ENCODE peak calls at places on chromosomes 12 and 14, in eight cellular contexts. One of them, this sample, is unnamed.

GRCh38 chr12:62683724-62684501 is 217.3 kb downstream of the MON2 start:
- DNase-seq in activated CD4-positive, alpha-beta T cell treated with anti-CD3 and anti-CD28 coated beads, Interleukin-2, amount 50 U/mL, for 1 hour: no peak
- DNase-seq in left cardiac atrium: peak
- DNase-seq in stimulated activated CD8-positive, alpha-beta memory T cell treated with anti-CD3 and anti-CD28 coated beads, Interleukin-4, amount 100 ng/mL, for 4 hours: no peak
- DNase-seq in iPS-NIHi11: peak
- DNase-seq in COLO829: no peak
- DNase-seq in GM12864: no peak
- DNase-seq in activated B cell treated with CpG ODN at 0.5 μM for 24 hours: no peak
- DNase-seq in this sample: no peak

GRCh38 chr14:74882103-74882920 is 596 bp downstream of the DLST start:
- DNase-seq in activated CD4-positive, alpha-beta T cell treated with anti-CD3 and anti-CD28 coated beads, Interleukin-2, amount 50 U/mL, for 1 hour: peak
- DNase-seq in left cardiac atrium: peak
- DNase-seq in stimulated activated CD8-positive, alpha-beta memory T cell treated with anti-CD3 and anti-CD28 coated beads, Interleukin-4, amount 100 ng/mL, for 4 hours: no peak
- DNase-seq in iPS-NIHi11: no peak
- DNase-seq in COLO829: peak
- DNase-seq in GM12864: no peak
- DNase-seq in activated B cell treated with CpG ODN at 0.5 μM for 24 hours: no peak
- DNase-seq in this sample: peak

GRCh38 chr12:68317047-68317667 is 15.0 kb downstream of the MDM1 start:
- DNase-seq in activated CD4-positive, alpha-beta T cell treated with anti-CD3 and anti-CD28 coated beads, Interleukin-2, amount 50 U/mL, for 1 hour: peak
- DNase-seq in left cardiac atrium: peak
- DNase-seq in stimulated activated CD8-positive, alpha-beta memory T cell treated with anti-CD3 and anti-CD28 coated beads, Interleukin-4, amount 100 ng/mL, for 4 hours: peak
- DNase-seq in iPS-NIHi11: peak
- DNase-seq in COLO829: peak
- DNase-seq in GM12864: peak
- DNase-seq in activated B cell treated with CpG ODN at 0.5 μM for 24 hours: no peak
- DNase-seq in this sample: peak

GRCh38 chr12:123085730-123086487 is 65.0 kb downstream of the PITPNM2 start:
- DNase-seq in activated CD4-positive, alpha-beta T cell treated with anti-CD3 and anti-CD28 coated beads, Interleukin-2, amount 50 U/mL, for 1 hour: no peak
- DNase-seq in left cardiac atrium: peak
- DNase-seq in stimulated activated CD8-positive, alpha-beta memory T cell treated with anti-CD3 and anti-CD28 coated beads, Interleukin-4, amount 100 ng/mL, for 4 hours: no peak
- DNase-seq in iPS-NIHi11: no peak
- DNase-seq in COLO829: peak
- DNase-seq in GM12864: no peak
- DNase-seq in activated B cell treated with CpG ODN at 0.5 μM for 24 hours: no peak
- DNase-seq in this sample: no peak

GRCh38 chr12:118680361-118680963 is 300.9 kb upstream of the SRRM4 start:
- DNase-seq in activated CD4-positive, alpha-beta T cell treated with anti-CD3 and anti-CD28 coated beads, Interleukin-2, amount 50 U/mL, for 1 hour: no peak
- DNase-seq in left cardiac atrium: no peak
- DNase-seq in stimulated activated CD8-positive, alpha-beta memory T cell treated with anti-CD3 and anti-CD28 coated beads, Interleukin-4, amount 100 ng/mL, for 4 hours: no peak
- DNase-seq in iPS-NIHi11: no peak
- DNase-seq in COLO829: no peak
- DNase-seq in GM12864: no peak
- DNase-seq in activated B cell treated with CpG ODN at 0.5 μM for 24 hours: no peak
- DNase-seq in this sample: no peak

GRCh38 chr12:79347852-79348251 is 342.9 kb downstream of the PAWR start:
- DNase-seq in activated CD4-positive, alpha-beta T cell treated with anti-CD3 and anti-CD28 coated beads, Interleukin-2, amount 50 U/mL, for 1 hour: no peak
- DNase-seq in left cardiac atrium: no peak
- DNase-seq in stimulated activated CD8-positive, alpha-beta memory T cell treated with anti-CD3 and anti-CD28 coated beads, Interleukin-4, amount 100 ng/mL, for 4 hours: no peak
- DNase-seq in iPS-NIHi11: no peak
- DNase-seq in COLO829: no peak
- DNase-seq in GM12864: no peak
- DNase-seq in activated B cell treated with CpG ODN at 0.5 μM for 24 hours: no peak
- DNase-seq in this sample: no peak

GRCh38 chr12:48977290-48978281 is 536 bp upstream of the WNT1 start:
- DNase-seq in activated CD4-positive, alpha-beta T cell treated with anti-CD3 and anti-CD28 coated beads, Interleukin-2, amount 50 U/mL, for 1 hour: peak
- DNase-seq in left cardiac atrium: peak
- DNase-seq in stimulated activated CD8-positive, alpha-beta memory T cell treated with anti-CD3 and anti-CD28 coated beads, Interleukin-4, amount 100 ng/mL, for 4 hours: peak
- DNase-seq in iPS-NIHi11: peak
- DNase-seq in COLO829: no peak
- DNase-seq in GM12864: no peak
- DNase-seq in activated B cell treated with CpG ODN at 0.5 μM for 24 hours: peak
- DNase-seq in this sample: no peak

GRCh38 chr12:130686511-130686981 is 29.6 kb downstream of the RIMBP2 start:
- DNase-seq in activated CD4-positive, alpha-beta T cell treated with anti-CD3 and anti-CD28 coated beads, Interleukin-2, amount 50 U/mL, for 1 hour: no peak
- DNase-seq in left cardiac atrium: no peak
- DNase-seq in stimulated activated CD8-positive, alpha-beta memory T cell treated with anti-CD3 and anti-CD28 coated beads, Interleukin-4, amount 100 ng/mL, for 4 hours: no peak
- DNase-seq in iPS-NIHi11: no peak
- DNase-seq in COLO829: no peak
- DNase-seq in GM12864: no peak
- DNase-seq in activated B cell treated with CpG ODN at 0.5 μM for 24 hours: no peak
- DNase-seq in this sample: no peak

GRCh38 chr12:124995200-124995961 is 1.9 kb downstream of the BRI3BP start:
- DNase-seq in activated CD4-positive, alpha-beta T cell treated with anti-CD3 and anti-CD28 coated beads, Interleukin-2, amount 50 U/mL, for 1 hour: no peak
- DNase-seq in left cardiac atrium: no peak
- DNase-seq in stimulated activated CD8-positive, alpha-beta memory T cell treated with anti-CD3 and anti-CD28 coated beads, Interleukin-4, amount 100 ng/mL, for 4 hours: no peak
- DNase-seq in iPS-NIHi11: no peak
- DNase-seq in COLO829: no peak
- DNase-seq in GM12864: peak
- DNase-seq in activated B cell treated with CpG ODN at 0.5 μM for 24 hours: peak
- DNase-seq in this sample: no peak

GRCh38 chr12:109428038-109428629 is 49.0 kb downstream of the KCTD10 start:
- DNase-seq in activated CD4-positive, alpha-beta T cell treated with anti-CD3 and anti-CD28 coated beads, Interleukin-2, amount 50 U/mL, for 1 hour: peak
- DNase-seq in left cardiac atrium: peak
- DNase-seq in stimulated activated CD8-positive, alpha-beta memory T cell treated with anti-CD3 and anti-CD28 coated beads, Interleukin-4, amount 100 ng/mL, for 4 hours: peak
- DNase-seq in iPS-NIHi11: peak
- DNase-seq in COLO829: peak
- DNase-seq in GM12864: peak
- DNase-seq in activated B cell treated with CpG ODN at 0.5 μM for 24 hours: peak
- DNase-seq in this sample: peak

GRCh38 chr12:127119600-127120140 is 1147.3 kb upstream of the TMEM132C start:
- DNase-seq in activated CD4-positive, alpha-beta T cell treated with anti-CD3 and anti-CD28 coated beads, Interleukin-2, amount 50 U/mL, for 1 hour: no peak
- DNase-seq in left cardiac atrium: no peak
- DNase-seq in stimulated activated CD8-positive, alpha-beta memory T cell treated with anti-CD3 and anti-CD28 coated beads, Interleukin-4, amount 100 ng/mL, for 4 hours: no peak
- DNase-seq in iPS-NIHi11: no peak
- DNase-seq in COLO829: no peak
- DNase-seq in GM12864: no peak
- DNase-seq in activated B cell treated with CpG ODN at 0.5 μM for 24 hours: no peak
- DNase-seq in this sample: no peak

GRCh38 chr14:82251434-82251833 is 717.8 kb upstream of the SEL1L start:
- DNase-seq in activated CD4-positive, alpha-beta T cell treated with anti-CD3 and anti-CD28 coated beads, Interleukin-2, amount 50 U/mL, for 1 hour: no peak
- DNase-seq in left cardiac atrium: no peak
- DNase-seq in stimulated activated CD8-positive, alpha-beta memory T cell treated with anti-CD3 and anti-CD28 coated beads, Interleukin-4, amount 100 ng/mL, for 4 hours: no peak
- DNase-seq in iPS-NIHi11: peak
- DNase-seq in COLO829: no peak
- DNase-seq in GM12864: no peak
- DNase-seq in activated B cell treated with CpG ODN at 0.5 μM for 24 hours: no peak
- DNase-seq in this sample: no peak

GRCh38 chr12:3882896-3883564 is 9.8 kb upstream of the PARP11 start:
- DNase-seq in activated CD4-positive, alpha-beta T cell treated with anti-CD3 and anti-CD28 coated beads, Interleukin-2, amount 50 U/mL, for 1 hour: no peak
- DNase-seq in left cardiac atrium: no peak
- DNase-seq in stimulated activated CD8-positive, alpha-beta memory T cell treated with anti-CD3 and anti-CD28 coated beads, Interleukin-4, amount 100 ng/mL, for 4 hours: no peak
- DNase-seq in iPS-NIHi11: peak
- DNase-seq in COLO829: peak
- DNase-seq in GM12864: no peak
- DNase-seq in activated B cell treated with CpG ODN at 0.5 μM for 24 hours: no peak
- DNase-seq in this sample: no peak

GRCh38 chr12:122392411-122392810 is 30.1 kb downstream of the CLIP1 start:
- DNase-seq in activated CD4-positive, alpha-beta T cell treated with anti-CD3 and anti-CD28 coated beads, Interleukin-2, amount 50 U/mL, for 1 hour: no peak
- DNase-seq in left cardiac atrium: no peak
- DNase-seq in stimulated activated CD8-positive, alpha-beta memory T cell treated with anti-CD3 and anti-CD28 coated beads, Interleukin-4, amount 100 ng/mL, for 4 hours: no peak
- DNase-seq in iPS-NIHi11: no peak
- DNase-seq in COLO829: no peak
- DNase-seq in GM12864: no peak
- DNase-seq in activated B cell treated with CpG ODN at 0.5 μM for 24 hours: no peak
- DNase-seq in this sample: no peak

GRCh38 chr12:4145990-4146859 is 127.3 kb upstream of the CCND2 start:
- DNase-seq in activated CD4-positive, alpha-beta T cell treated with anti-CD3 and anti-CD28 coated beads, Interleukin-2, amount 50 U/mL, for 1 hour: no peak
- DNase-seq in left cardiac atrium: no peak
- DNase-seq in stimulated activated CD8-positive, alpha-beta memory T cell treated with anti-CD3 and anti-CD28 coated beads, Interleukin-4, amount 100 ng/mL, for 4 hours: no peak
- DNase-seq in iPS-NIHi11: no peak
- DNase-seq in COLO829: no peak
- DNase-seq in GM12864: peak
- DNase-seq in activated B cell treated with CpG ODN at 0.5 μM for 24 hours: peak
- DNase-seq in this sample: no peak

GRCh38 chr14:104346608-104347007 is 208.2 kb downstream of the KIF26A start:
- DNase-seq in activated CD4-positive, alpha-beta T cell treated with anti-CD3 and anti-CD28 coated beads, Interleukin-2, amount 50 U/mL, for 1 hour: no peak
- DNase-seq in left cardiac atrium: no peak
- DNase-seq in stimulated activated CD8-positive, alpha-beta memory T cell treated with anti-CD3 and anti-CD28 coated beads, Interleukin-4, amount 100 ng/mL, for 4 hours: no peak
- DNase-seq in iPS-NIHi11: no peak
- DNase-seq in COLO829: no peak
- DNase-seq in GM12864: no peak
- DNase-seq in activated B cell treated with CpG ODN at 0.5 μM for 24 hours: no peak
- DNase-seq in this sample: no peak

GRCh38 chr14:68947802-68948201 is 31.3 kb downstream of the ACTN1 start:
- DNase-seq in activated CD4-positive, alpha-beta T cell treated with anti-CD3 and anti-CD28 coated beads, Interleukin-2, amount 50 U/mL, for 1 hour: no peak
- DNase-seq in left cardiac atrium: peak
- DNase-seq in stimulated activated CD8-positive, alpha-beta memory T cell treated with anti-CD3 and anti-CD28 coated beads, Interleukin-4, amount 100 ng/mL, for 4 hours: no peak
- DNase-seq in iPS-NIHi11: no peak
- DNase-seq in COLO829: peak
- DNase-seq in GM12864: no peak
- DNase-seq in activated B cell treated with CpG ODN at 0.5 μM for 24 hours: no peak
- DNase-seq in this sample: no peak

GRCh38 chr12:22415342-22416309 is 81.1 kb upstream of the ST8SIA1 start:
- DNase-seq in activated CD4-positive, alpha-beta T cell treated with anti-CD3 and anti-CD28 coated beads, Interleukin-2, amount 50 U/mL, for 1 hour: no peak
- DNase-seq in left cardiac atrium: no peak
- DNase-seq in stimulated activated CD8-positive, alpha-beta memory T cell treated with anti-CD3 and anti-CD28 coated beads, Interleukin-4, amount 100 ng/mL, for 4 hours: no peak
- DNase-seq in iPS-NIHi11: no peak
- DNase-seq in COLO829: peak
- DNase-seq in GM12864: no peak
- DNase-seq in activated B cell treated with CpG ODN at 0.5 μM for 24 hours: no peak
- DNase-seq in this sample: no peak

GRCh38 chr14:89600950-89601826 is 184.2 kb upstream of the FOXN3 start:
- DNase-seq in activated CD4-positive, alpha-beta T cell treated with anti-CD3 and anti-CD28 coated beads, Interleukin-2, amount 50 U/mL, for 1 hour: no peak
- DNase-seq in left cardiac atrium: no peak
- DNase-seq in stimulated activated CD8-positive, alpha-beta memory T cell treated with anti-CD3 and anti-CD28 coated beads, Interleukin-4, amount 100 ng/mL, for 4 hours: no peak
- DNase-seq in iPS-NIHi11: no peak
- DNase-seq in COLO829: no peak
- DNase-seq in GM12864: no peak
- DNase-seq in activated B cell treated with CpG ODN at 0.5 μM for 24 hours: no peak
- DNase-seq in this sample: no peak

GRCh38 chr12:55681142-55682077 is 26.3 kb downstream of the ITGA7 start:
- DNase-seq in activated CD4-positive, alpha-beta T cell treated with anti-CD3 and anti-CD28 coated beads, Interleukin-2, amount 50 U/mL, for 1 hour: no peak
- DNase-seq in left cardiac atrium: peak
- DNase-seq in stimulated activated CD8-positive, alpha-beta memory T cell treated with anti-CD3 and anti-CD28 coated beads, Interleukin-4, amount 100 ng/mL, for 4 hours: no peak
- DNase-seq in iPS-NIHi11: peak
- DNase-seq in COLO829: peak
- DNase-seq in GM12864: no peak
- DNase-seq in activated B cell treated with CpG ODN at 0.5 μM for 24 hours: no peak
- DNase-seq in this sample: no peak

GRCh38 chr14:89418976-89419375 is 1.9 kb upstream of the FOXN3 start:
- DNase-seq in activated CD4-positive, alpha-beta T cell treated with anti-CD3 and anti-CD28 coated beads, Interleukin-2, amount 50 U/mL, for 1 hour: no peak
- DNase-seq in left cardiac atrium: no peak
- DNase-seq in stimulated activated CD8-positive, alpha-beta memory T cell treated with anti-CD3 and anti-CD28 coated beads, Interleukin-4, amount 100 ng/mL, for 4 hours: no peak
- DNase-seq in iPS-NIHi11: no peak
- DNase-seq in COLO829: no peak
- DNase-seq in GM12864: no peak
- DNase-seq in activated B cell treated with CpG ODN at 0.5 μM for 24 hours: no peak
- DNase-seq in this sample: no peak

GRCh38 chr14:91402278-91403068 is 15.1 kb downstream of the CCDC88C start:
- DNase-seq in activated CD4-positive, alpha-beta T cell treated with anti-CD3 and anti-CD28 coated beads, Interleukin-2, amount 50 U/mL, for 1 hour: no peak
- DNase-seq in left cardiac atrium: peak
- DNase-seq in stimulated activated CD8-positive, alpha-beta memory T cell treated with anti-CD3 and anti-CD28 coated beads, Interleukin-4, amount 100 ng/mL, for 4 hours: no peak
- DNase-seq in iPS-NIHi11: no peak
- DNase-seq in COLO829: no peak
- DNase-seq in GM12864: no peak
- DNase-seq in activated B cell treated with CpG ODN at 0.5 μM for 24 hours: no peak
- DNase-seq in this sample: no peak

GRCh38 chr12:132711169-132711843 is 664 bp downstream of the PGAM5 start:
- DNase-seq in activated CD4-positive, alpha-beta T cell treated with anti-CD3 and anti-CD28 coated beads, Interleukin-2, amount 50 U/mL, for 1 hour: no peak
- DNase-seq in left cardiac atrium: no peak
- DNase-seq in stimulated activated CD8-positive, alpha-beta memory T cell treated with anti-CD3 and anti-CD28 coated beads, Interleukin-4, amount 100 ng/mL, for 4 hours: no peak
- DNase-seq in iPS-NIHi11: no peak
- DNase-seq in COLO829: no peak
- DNase-seq in GM12864: no peak
- DNase-seq in activated B cell treated with CpG ODN at 0.5 μM for 24 hours: no peak
- DNase-seq in this sample: no peak

GRCh38 chr12:3073438-3074255 is 3.5 kb upstream of the TSPAN9 start:
- DNase-seq in activated CD4-positive, alpha-beta T cell treated with anti-CD3 and anti-CD28 coated beads, Interleukin-2, amount 50 U/mL, for 1 hour: peak
- DNase-seq in left cardiac atrium: peak
- DNase-seq in stimulated activated CD8-positive, alpha-beta memory T cell treated with anti-CD3 and anti-CD28 coated beads, Interleukin-4, amount 100 ng/mL, for 4 hours: peak
- DNase-seq in iPS-NIHi11: peak
- DNase-seq in COLO829: peak
- DNase-seq in GM12864: peak
- DNase-seq in activated B cell treated with CpG ODN at 0.5 μM for 24 hours: peak
- DNase-seq in this sample: peak

GRCh38 chr14:96630281-96630680 is 128.1 kb downstream of the PAPOLA start:
- DNase-seq in activated CD4-positive, alpha-beta T cell treated with anti-CD3 and anti-CD28 coated beads, Interleukin-2, amount 50 U/mL, for 1 hour: no peak
- DNase-seq in left cardiac atrium: no peak
- DNase-seq in stimulated activated CD8-positive, alpha-beta memory T cell treated with anti-CD3 and anti-CD28 coated beads, Interleukin-4, amount 100 ng/mL, for 4 hours: no peak
- DNase-seq in iPS-NIHi11: no peak
- DNase-seq in COLO829: no peak
- DNase-seq in GM12864: no peak
- DNase-seq in activated B cell treated with CpG ODN at 0.5 μM for 24 hours: no peak
- DNase-seq in this sample: no peak

GRCh38 chr12:45247589-45247988 is 31.7 kb downstream of the ANO6 start:
- DNase-seq in activated CD4-positive, alpha-beta T cell treated with anti-CD3 and anti-CD28 coated beads, Interleukin-2, amount 50 U/mL, for 1 hour: no peak
- DNase-seq in left cardiac atrium: no peak
- DNase-seq in stimulated activated CD8-positive, alpha-beta memory T cell treated with anti-CD3 and anti-CD28 coated beads, Interleukin-4, amount 100 ng/mL, for 4 hours: no peak
- DNase-seq in iPS-NIHi11: no peak
- DNase-seq in COLO829: no peak
- DNase-seq in GM12864: no peak
- DNase-seq in activated B cell treated with CpG ODN at 0.5 μM for 24 hours: no peak
- DNase-seq in this sample: no peak

GRCh38 chr12:54296393-54297121 is 4.3 kb downstream of the NFE2 start:
- DNase-seq in activated CD4-positive, alpha-beta T cell treated with anti-CD3 and anti-CD28 coated beads, Interleukin-2, amount 50 U/mL, for 1 hour: no peak
- DNase-seq in left cardiac atrium: no peak
- DNase-seq in stimulated activated CD8-positive, alpha-beta memory T cell treated with anti-CD3 and anti-CD28 coated beads, Interleukin-4, amount 100 ng/mL, for 4 hours: no peak
- DNase-seq in iPS-NIHi11: no peak
- DNase-seq in COLO829: no peak
- DNase-seq in GM12864: no peak
- DNase-seq in activated B cell treated with CpG ODN at 0.5 μM for 24 hours: no peak
- DNase-seq in this sample: no peak

GRCh38 chr12:28140404-28140803 is 49.9 kb upstream of the CCDC91 start:
- DNase-seq in activated CD4-positive, alpha-beta T cell treated with anti-CD3 and anti-CD28 coated beads, Interleukin-2, amount 50 U/mL, for 1 hour: no peak
- DNase-seq in left cardiac atrium: no peak
- DNase-seq in stimulated activated CD8-positive, alpha-beta memory T cell treated with anti-CD3 and anti-CD28 coated beads, Interleukin-4, amount 100 ng/mL, for 4 hours: no peak
- DNase-seq in iPS-NIHi11: no peak
- DNase-seq in COLO829: no peak
- DNase-seq in GM12864: no peak
- DNase-seq in activated B cell treated with CpG ODN at 0.5 μM for 24 hours: no peak
- DNase-seq in this sample: no peak

GRCh38 chr12:51183816-51184215 is 10.9 kb upstream of the TFCP2 start:
- DNase-seq in activated CD4-positive, alpha-beta T cell treated with anti-CD3 and anti-CD28 coated beads, Interleukin-2, amount 50 U/mL, for 1 hour: no peak
- DNase-seq in left cardiac atrium: peak
- DNase-seq in stimulated activated CD8-positive, alpha-beta memory T cell treated with anti-CD3 and anti-CD28 coated beads, Interleukin-4, amount 100 ng/mL, for 4 hours: no peak
- DNase-seq in iPS-NIHi11: no peak
- DNase-seq in COLO829: no peak
- DNase-seq in GM12864: no peak
- DNase-seq in activated B cell treated with CpG ODN at 0.5 μM for 24 hours: no peak
- DNase-seq in this sample: no peak

GRCh38 chr12:108804361-108804949 is 52.9 kb downstream of the SSH1 start:
- DNase-seq in activated CD4-positive, alpha-beta T cell treated with anti-CD3 and anti-CD28 coated beads, Interleukin-2, amount 50 U/mL, for 1 hour: no peak
- DNase-seq in left cardiac atrium: peak
- DNase-seq in stimulated activated CD8-positive, alpha-beta memory T cell treated with anti-CD3 and anti-CD28 coated beads, Interleukin-4, amount 100 ng/mL, for 4 hours: no peak
- DNase-seq in iPS-NIHi11: no peak
- DNase-seq in COLO829: no peak
- DNase-seq in GM12864: no peak
- DNase-seq in activated B cell treated with CpG ODN at 0.5 μM for 24 hours: no peak
- DNase-seq in this sample: no peak

GRCh38 chr14:104927432-104927816 is 2.7 kb downstream of the PLD4 start:
- DNase-seq in activated CD4-positive, alpha-beta T cell treated with anti-CD3 and anti-CD28 coated beads, Interleukin-2, amount 50 U/mL, for 1 hour: no peak
- DNase-seq in left cardiac atrium: no peak
- DNase-seq in stimulated activated CD8-positive, alpha-beta memory T cell treated with anti-CD3 and anti-CD28 coated beads, Interleukin-4, amount 100 ng/mL, for 4 hours: no peak
- DNase-seq in iPS-NIHi11: no peak
- DNase-seq in COLO829: no peak
- DNase-seq in GM12864: no peak
- DNase-seq in activated B cell treated with CpG ODN at 0.5 μM for 24 hours: peak
- DNase-seq in this sample: no peak

GRCh38 chr14:65850429-65851145 is 438.1 kb downstream of the FUT8 start:
- DNase-seq in activated CD4-positive, alpha-beta T cell treated with anti-CD3 and anti-CD28 coated beads, Interleukin-2, amount 50 U/mL, for 1 hour: peak
- DNase-seq in left cardiac atrium: no peak
- DNase-seq in stimulated activated CD8-positive, alpha-beta memory T cell treated with anti-CD3 and anti-CD28 coated beads, Interleukin-4, amount 100 ng/mL, for 4 hours: peak
- DNase-seq in iPS-NIHi11: no peak
- DNase-seq in COLO829: no peak
- DNase-seq in GM12864: no peak
- DNase-seq in activated B cell treated with CpG ODN at 0.5 μM for 24 hours: no peak
- DNase-seq in this sample: no peak

GRCh38 chr12:122117979-122118378 is 39.4 kb downstream of the MLXIP start:
- DNase-seq in activated CD4-positive, alpha-beta T cell treated with anti-CD3 and anti-CD28 coated beads, Interleukin-2, amount 50 U/mL, for 1 hour: no peak
- DNase-seq in left cardiac atrium: no peak
- DNase-seq in stimulated activated CD8-positive, alpha-beta memory T cell treated with anti-CD3 and anti-CD28 coated beads, Interleukin-4, amount 100 ng/mL, for 4 hours: no peak
- DNase-seq in iPS-NIHi11: no peak
- DNase-seq in COLO829: no peak
- DNase-seq in GM12864: no peak
- DNase-seq in activated B cell treated with CpG ODN at 0.5 μM for 24 hours: no peak
- DNase-seq in this sample: no peak

GRCh38 chr12:128810182-128811127 is 13.3 kb downstream of the SLC15A4 start:
- DNase-seq in activated CD4-positive, alpha-beta T cell treated with anti-CD3 and anti-CD28 coated beads, Interleukin-2, amount 50 U/mL, for 1 hour: no peak
- DNase-seq in left cardiac atrium: peak
- DNase-seq in stimulated activated CD8-positive, alpha-beta memory T cell treated with anti-CD3 and anti-CD28 coated beads, Interleukin-4, amount 100 ng/mL, for 4 hours: no peak
- DNase-seq in iPS-NIHi11: no peak
- DNase-seq in COLO829: no peak
- DNase-seq in GM12864: no peak
- DNase-seq in activated B cell treated with CpG ODN at 0.5 μM for 24 hours: no peak
- DNase-seq in this sample: no peak

This sample was measured in GM18507.